ENCODE peak calls at places on chromosomes 6 and 20, in four cellular contexts. W is RWPE1, U is adrenal gland, N is astrocyte of the spinal cord. I is an unnamed sample.
A peak's percentile ranks its signal among the peaks of the same experiment; 100 is the strongest.

GRCh38 chr20:22681591-22682248 is 97.3 kb upstream of the FOXA2 start:
- DNase-seq in W (no peak), U (no peak), N (no peak), I (no peak)

GRCh38 chr6:88365230-88365629 is 199.1 kb upstream of the CNR1 start:
- DNase-seq in W (no peak), U (no peak), N (no peak), I (no peak)

GRCh38 chr6:134230087-134230717 is 87.7 kb downstream of the SGK1 start:
- DNase-seq in W (no peak), U (peak; percentile 60), N (no peak), I (no peak)

GRCh38 chr6:2766767-2767314 is 1.6 kb downstream of the WRNIP1 start:
- DNase-seq in W (no peak), U (no peak), N (peak; percentile 33), I (peak; percentile 32)

GRCh38 chr20:12171927-12172581 is 254.4 kb downstream of the BTBD3 start:
- DNase-seq in W (no peak), U (no peak), N (peak; percentile 88), I (no peak)

GRCh38 chr20:17654649-17655285 is 27.3 kb downstream of the RRBP1 start:
- DNase-seq in W (peak; percentile 9), U (peak; percentile 68), N (peak; percentile 47), I (no peak)

GRCh38 chr6:117928833-117929232 is 21.8 kb downstream of the SLC35F1 start:
- DNase-seq in W (no peak), U (no peak), N (no peak), I (no peak)

GRCh38 chr6:168090064-168090690 is 11.2 kb upstream of the FRMD1 start:
- DNase-seq in W (no peak), U (no peak), N (no peak), I (no peak)

GRCh38 chr6:149903938-149904611 is 6.2 kb upstream of the RAET1E start:
- DNase-seq in W (no peak), U (peak; percentile 43), N (no peak), I (no peak)

GRCh38 chr6:27836783-27837635 is 75.2 kb downstream of the OR2B2 start:
- DNase-seq in W (peak; percentile 55), U (peak; percentile 82), N (peak; percentile 91), I (peak; percentile 92)

GRCh38 chr6:9647599-9647998 is 767.3 kb downstream of the TFAP2A start:
- DNase-seq in W (no peak), U (no peak), N (peak; percentile 9), I (peak; percentile 38)

GRCh38 chr6:144581807-144582537 is 296.8 kb downstream of the UTRN start:
- DNase-seq in W (no peak), U (peak; percentile 59), N (peak; percentile 46), I (peak; percentile 37)

GRCh38 chr6:123215211-123215610 is 219.2 kb downstream of the CLVS2 start:
- DNase-seq in W (no peak), U (no peak), N (no peak), I (no peak)

GRCh38 chr6:64505312-64505711 is 869.7 kb downstream of the PHF3 start:
- DNase-seq in W (no peak), U (no peak), N (no peak), I (no peak)

GRCh38 chr6:73782911-73783310 is 86.9 kb downstream of the CD109 start:
- DNase-seq in W (no peak), U (no peak), N (no peak), I (no peak)

GRCh38 chr6:158636778-158637177 is 7.8 kb downstream of the DYNLT1 start:
- DNase-seq in W (no peak), U (no peak), N (no peak), I (no peak)

GRCh38 chr20:9978395-9979004 is 56.3 kb upstream of the ANKEF1 start:
- DNase-seq in W (peak; percentile 69), U (peak; percentile 77), N (peak; percentile 89), I (peak; percentile 84)

GRCh38 chr6:6730831-6731230 is 142.3 kb downstream of the LY86 start:
- DNase-seq in W (peak; percentile 41), U (peak; percentile 89), N (peak; percentile 92), I (peak; percentile 86)

GRCh38 chr6:6218246-6219085 is 102.0 kb downstream of the F13A1 start:
- DNase-seq in W (peak; percentile 7), U (no peak), N (peak; percentile 2), I (peak; percentile 45)

GRCh38 chr20:56411759-56412472 is at the start of gene CASS4:
- DNase-seq in W (no peak), U (peak; percentile 58), N (peak; percentile 81), I (no peak)

GRCh38 chr20:10954137-10954840 is 280.5 kb upstream of the JAG1 start:
- DNase-seq in W (peak; percentile 83), U (no peak), N (peak; percentile 18), I (no peak)

GRCh38 chr20:2172305-2173175 is 70.9 kb downstream of the STK35 start:
- DNase-seq in W (peak; percentile 76), U (peak; percentile 91), N (peak; percentile 48), I (peak; percentile 33)

DNA sequence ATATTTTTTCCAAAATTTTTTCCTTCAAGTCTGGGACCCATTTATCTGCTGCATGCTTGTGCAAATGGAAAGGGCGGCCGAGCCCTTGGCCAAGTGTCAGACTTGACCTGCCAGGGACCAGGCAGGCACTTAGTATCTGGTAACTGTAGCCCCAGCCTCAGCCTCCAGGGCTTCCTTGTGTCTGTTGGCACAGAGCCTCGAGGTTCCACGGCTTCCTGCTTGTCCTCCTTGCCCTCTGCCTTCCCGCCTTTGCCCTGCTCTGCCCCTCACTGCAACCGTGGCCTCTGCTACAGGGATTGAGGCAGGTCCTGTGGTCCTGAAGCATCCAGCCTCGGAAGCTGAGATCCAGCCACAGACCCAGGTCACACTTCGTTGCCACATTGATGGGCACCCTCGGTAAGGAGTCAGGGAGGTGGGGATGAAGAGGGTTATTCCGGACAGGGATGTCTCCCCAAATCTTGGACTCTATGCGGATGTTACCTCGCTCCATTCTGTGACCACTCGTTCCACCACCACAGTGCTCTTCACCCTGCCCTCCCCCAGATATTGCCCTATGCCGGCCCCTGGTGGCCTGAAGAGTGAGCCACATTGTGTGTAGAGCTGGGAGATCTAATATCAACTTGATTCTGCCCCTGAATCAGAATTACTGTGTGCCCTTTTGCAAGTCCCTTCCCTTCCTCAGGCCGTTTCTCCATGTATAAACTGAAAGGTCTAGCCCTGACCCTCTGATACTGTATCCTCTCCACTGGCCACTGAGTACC is 41.5 kb upstream of the SRF start:
- DNase-seq in W (peak; percentile 58), U (no peak), N (no peak), I (no peak)
- TF ChIP-seq CTCF in W (peak; percentile 42), U (peak; percentile 33), N (peak; percentile 84), I (peak; percentile 82)

DNA sequence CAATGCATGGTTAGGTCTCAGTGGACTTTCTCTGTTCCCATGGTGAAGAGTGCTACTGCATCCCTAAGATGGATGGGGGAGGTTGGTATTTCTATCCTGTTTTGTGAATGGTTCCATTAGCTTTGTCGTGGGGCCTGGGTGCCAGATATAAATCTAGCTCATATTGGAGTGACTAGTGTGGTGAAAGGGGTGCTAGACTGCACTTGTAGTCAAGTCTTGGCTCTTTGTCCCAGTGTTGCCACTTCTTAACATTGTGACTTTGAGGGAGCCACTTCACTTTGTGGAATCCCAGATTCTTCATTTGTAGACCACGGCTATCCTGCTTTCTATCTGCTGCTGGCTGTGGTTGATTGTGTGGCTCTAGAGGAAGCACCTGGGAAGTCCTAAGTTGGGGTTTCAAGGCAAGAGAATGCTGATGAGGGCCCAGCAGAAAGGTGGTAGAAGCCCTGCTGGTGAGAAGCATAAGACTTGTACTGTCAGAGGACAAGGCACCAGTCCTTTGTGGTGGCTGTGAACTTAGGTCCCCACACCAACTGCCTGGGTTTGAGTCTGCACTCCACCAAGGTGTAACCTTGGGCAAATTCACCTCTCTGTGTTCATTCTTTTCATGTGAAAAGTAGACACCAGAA is 44.1 kb downstream of the VAPB start:
- DNase-seq in W (no peak), U (no peak), N (no peak), I (no peak)
- TF ChIP-seq CTCF in W (no peak), U (no peak), N (no peak), I (no peak)

GRCh38 chr6:52696418-52696817 is 25.5 kb downstream of the TMEM14A start:
- DNase-seq in W (no peak), U (no peak), N (no peak), I (no peak)
- TF ChIP-seq CTCF in W (no peak), U (no peak), N (no peak), I (no peak)

GRCh38 chr6:39196648-39197047 is 32.6 kb downstream of the KCNK5 start:
- DNase-seq in W (peak; percentile 46), U (no peak), N (no peak), I (no peak)
- TF ChIP-seq CTCF in W (no peak), U (no peak), N (no peak), I (no peak)

I was measured in HFFc6.